ENCODE peak calls at places on chromosomes 4 and X, in nine cellular contexts. F is IMR-90; R is HCT116; Q is CD8-positive, alpha-beta memory T cell; K is cardiac muscle cell; S is right lobe of liver; E is tibial artery; H is right cardiac atrium; Z is substantia nigra. U is an unnamed sample.

GRCh38 chrX:133637765-133638164 is 222.5 kb upstream of the GPC4 start:
- DNase-seq in F (no peak), R (no peak), Q (no peak), K (no peak), S (no peak), E (no peak), H (no peak), Z (no peak), U (no peak)

GRCh38 chr4:8558080-8558960 is 21.9 kb upstream of the GPR78 start:
- DNase-seq in F (no peak), R (no peak), Q (no peak), K (peak), S (no peak), E (no peak), H (peak), Z (no peak), U (no peak)

GRCh38 chr4:158255727-158256324 is 45.5 kb downstream of the TMEM144 start:
- DNase-seq in F (peak), R (peak), Q (no peak), K (peak), S (no peak), E (no peak), H (no peak), Z (no peak), U (no peak)

GRCh38 chrX:71106427-71106826 is at the start of gene CXorf65:
- DNase-seq in F (no peak), R (no peak), Q (no peak), K (no peak), S (no peak), E (no peak), H (no peak), Z (no peak), U (no peak)

GRCh38 chr4:151227731-151228130 is 49.2 kb upstream of the PRSS48 start:
- DNase-seq in F (peak), R (no peak), Q (no peak), K (peak), S (no peak), E (peak), H (peak), Z (peak), U (peak)

GRCh38 chr4:89468632-89469031 is 161.0 kb upstream of the GPRIN3 start:
- DNase-seq in F (no peak), R (no peak), Q (no peak), K (no peak), S (no peak), E (no peak), H (no peak), Z (no peak), U (no peak)

GRCh38 chrX:6266041-6266440 is 37.4 kb upstream of the NLGN4X start:
- DNase-seq in F (no peak), R (no peak), Q (no peak), K (no peak), S (no peak), E (no peak), H (no peak), Z (no peak), U (no peak)

GRCh38 chrX:120452131-120452530 is 17.0 kb downstream of the LAMP2 start:
- DNase-seq in F (peak), R (no peak), Q (no peak), K (peak), S (no peak), E (no peak), H (no peak), Z (no peak), U (no peak)

GRCh38 chrX:103063191-103063845 is 653 bp downstream of the BEX1 start:
- DNase-seq in F (peak), R (no peak), Q (no peak), K (peak), S (no peak), E (no peak), H (peak), Z (no peak), U (no peak)

GRCh38 chr4:124483043-124483906 is 229.3 kb downstream of the ANKRD50 start:
- DNase-seq in F (peak), R (no peak), Q (no peak), K (peak), S (no peak), E (no peak), H (no peak), Z (no peak), U (no peak)

GRCh38 chrX:69158166-69159040 is 6.8 kb downstream of the PJA1 start:
- DNase-seq in F (peak), R (no peak), Q (no peak), K (peak), S (peak), E (peak), H (peak), Z (no peak), U (peak)

GRCh38 chr4:19005211-19005610 is 983.7 kb upstream of the LCORL start:
- DNase-seq in F (peak), R (no peak), Q (no peak), K (peak), S (no peak), E (no peak), H (no peak), Z (no peak), U (no peak)

GRCh38 chr4:88283661-88284377 is 542 bp downstream of the PPM1K start:
- DNase-seq in F (peak), R (peak), Q (peak), K (peak), S (peak), E (peak), H (peak), Z (peak), U (peak)

GRCh38 chr4:185755451-185755850 is 56.5 kb downstream of the SORBS2 start:
- DNase-seq in F (no peak), R (no peak), Q (no peak), K (no peak), S (no peak), E (no peak), H (no peak), Z (no peak), U (no peak)

GRCh38 chr4:81432825-81433224 is 38.9 kb downstream of the RASGEF1B start:
- DNase-seq in F (no peak), R (no peak), Q (no peak), K (no peak), S (no peak), E (no peak), H (no peak), Z (no peak), U (no peak)

GRCh38 chr4:63717384-63717783 is 691.9 kb downstream of the TECRL start:
- DNase-seq in F (no peak), R (no peak), Q (no peak), K (peak), S (no peak), E (no peak), H (no peak), Z (no peak), U (no peak)

GRCh38 chrX:2576793-2577192 is 76.0 kb upstream of the DHRSX start:
- DNase-seq in F (no peak), R (peak), Q (no peak), K (no peak), S (no peak), E (no peak), H (no peak), Z (no peak), U (no peak)

GRCh38 chrX:71053217-71053621 is 14.9 kb downstream of the SNX12 start:
- DNase-seq in F (no peak), R (no peak), Q (no peak), K (peak), S (no peak), E (no peak), H (peak), Z (no peak), U (no peak)

GRCh38 chr4:8916251-8916913 is 44.7 kb upstream of the HMX1 start:
- DNase-seq in F (no peak), R (no peak), Q (no peak), K (no peak), S (peak), E (peak), H (no peak), Z (no peak), U (no peak)

GRCh38 chr4:87839309-87839946 is 6.7 kb downstream of the MEPE start:
- DNase-seq in F (peak), R (no peak), Q (no peak), K (peak), S (no peak), E (peak), H (no peak), Z (no peak), U (peak)

GRCh38 chrX:8849462-8849861 is 48.3 kb upstream of the FAM9A start:
- DNase-seq in F (peak), R (no peak), Q (no peak), K (no peak), S (no peak), E (no peak), H (no peak), Z (no peak), U (no peak)

GRCh38 chrX:103608305-103608963 is 671 bp downstream of the TCEAL3 start:
- DNase-seq in F (no peak), R (no peak), Q (no peak), K (no peak), S (no peak), E (no peak), H (peak), Z (no peak), U (no peak)

GRCh38 chr4:104494822-104495559 is at the start of gene CXXC4:
- DNase-seq in F (peak), R (peak), Q (peak), K (peak), S (peak), E (peak), H (peak), Z (peak), U (peak)

GRCh38 chr4:99300934-99301333 is 10.1 kb upstream of the ADH1A start:
- DNase-seq in F (peak), R (no peak), Q (no peak), K (peak), S (peak), E (peak), H (peak), Z (no peak), U (peak)

GRCh38 chrX:108298165-108298602 is 140.0 kb downstream of the COL4A6 start:
- DNase-seq in F (no peak), R (no peak), Q (no peak), K (no peak), S (peak), E (no peak), H (peak), Z (no peak), U (no peak)

GRCh38 chrX:119118780-119119395 is 8.7 kb downstream of the KIAA1210 start:
- DNase-seq in F (peak), R (peak), Q (peak), K (peak), S (no peak), E (peak), H (peak), Z (peak), U (peak)

GRCh38 chr4:106996490-106996889 is 39.6 kb downstream of the DKK2 start:
- DNase-seq in F (no peak), R (no peak), Q (no peak), K (no peak), S (no peak), E (no peak), H (no peak), Z (no peak), U (no peak)
- H3K27ac ChIP-seq in F (no peak), R (no peak), Q (no peak), K (no peak), S (no peak), E (no peak), H (no peak), Z (no peak), U (no peak)

DNA sequence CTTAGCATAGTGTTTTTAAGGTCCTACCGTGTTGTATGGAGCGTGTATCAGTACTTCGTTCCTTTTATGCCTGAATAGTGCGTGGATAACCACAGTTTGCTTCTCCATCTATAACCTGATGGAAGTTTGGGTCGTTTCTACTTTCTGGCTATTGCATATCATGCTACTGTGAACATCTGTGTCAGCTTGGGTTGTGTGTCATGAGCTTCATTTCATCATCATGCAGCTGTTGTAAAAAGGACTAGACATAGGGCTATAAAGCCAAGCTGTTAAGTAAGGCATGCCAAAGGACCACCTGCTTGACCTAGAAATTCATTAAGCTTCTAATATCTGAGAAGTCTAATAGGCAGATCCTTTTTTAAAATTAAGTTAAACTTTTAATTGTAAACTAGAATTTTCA is 18.4 kb downstream of the SMS start:
- DNase-seq in F (peak), R (no peak), Q (no peak), K (peak), S (no peak), E (no peak), H (no peak), Z (no peak), U (no peak)
- H3K27ac ChIP-seq in F (no peak), R (no peak), Q (no peak), K (no peak), S (no peak), E (no peak), H (no peak), Z (no peak), U (no peak)

DNA sequence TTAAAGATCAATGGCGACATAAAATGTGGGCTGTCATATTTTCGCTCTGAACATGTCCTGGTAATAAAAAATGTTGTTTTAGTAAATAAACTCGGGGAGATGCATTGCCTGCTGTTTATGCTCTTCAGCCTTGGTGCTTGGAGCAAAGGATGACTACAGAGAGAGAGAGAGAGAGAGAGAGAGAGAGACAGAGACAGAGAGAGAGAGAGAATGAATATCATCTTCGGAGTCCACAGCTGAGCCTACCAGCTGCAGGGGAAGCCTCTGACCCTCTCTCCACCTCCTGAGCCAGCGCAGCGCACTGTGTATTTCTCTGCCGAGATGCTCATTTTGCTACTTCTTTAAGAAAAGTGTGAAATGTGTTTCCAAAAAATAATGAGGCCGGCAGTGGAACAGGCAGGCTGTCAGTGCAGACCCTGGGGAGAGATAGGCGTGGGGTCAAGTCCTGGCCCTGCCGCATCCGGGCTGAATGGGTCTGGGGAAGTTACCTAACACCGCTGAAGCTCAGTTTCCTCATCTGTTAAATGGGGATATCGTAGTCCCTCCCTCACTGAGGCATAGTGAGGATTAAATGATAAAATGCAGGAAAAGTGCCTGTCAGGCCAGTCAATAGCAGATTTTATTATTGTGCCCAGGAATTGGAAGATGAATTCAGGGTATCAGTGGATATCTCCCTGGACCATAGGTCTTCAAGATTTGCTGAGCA is 58.5 kb upstream of the LGI2 start:
- DNase-seq in F (no peak), R (no peak), Q (no peak), K (no peak), S (no peak), E (no peak), H (no peak), Z (no peak), U (no peak)
- H3K27ac ChIP-seq in F (no peak), R (no peak), Q (no peak), K (peak), S (no peak), E (no peak), H (peak), Z (no peak), U (no peak)

DNA sequence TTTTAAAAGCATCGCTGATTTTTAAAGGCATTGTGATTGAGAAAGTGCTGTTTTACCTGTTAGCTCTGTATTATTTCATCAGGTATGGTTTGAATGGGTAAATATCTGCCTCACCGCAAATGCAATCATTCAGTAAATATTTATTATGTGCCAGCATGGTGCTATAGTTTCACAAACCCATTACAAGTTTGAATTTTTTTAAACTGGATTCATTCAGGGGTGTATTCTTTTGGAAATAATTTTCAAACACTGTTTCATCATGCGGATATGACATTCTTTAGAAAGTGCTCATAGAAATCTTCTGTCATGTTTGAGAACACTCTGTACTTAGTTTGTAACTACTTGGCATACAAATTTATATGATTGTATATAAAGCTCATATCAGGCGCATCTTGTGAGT is 37.2 kb downstream of the LIMCH1 start:
- DNase-seq in F (no peak), R (no peak), Q (no peak), K (peak), S (no peak), E (no peak), H (no peak), Z (no peak), U (no peak)
- H3K27ac ChIP-seq in F (no peak), R (no peak), Q (no peak), K (no peak), S (no peak), E (peak), H (no peak), Z (no peak), U (no peak)

GRCh38 chr4:113618205-113618604 is 143.3 kb downstream of the CAMK2D start:
- DNase-seq in F (no peak), R (no peak), Q (no peak), K (no peak), S (no peak), E (no peak), H (no peak), Z (no peak), U (no peak)

GRCh38 chr4:113616443-113616842 is 145.1 kb downstream of the CAMK2D start:
- DNase-seq in F (no peak), R (no peak), Q (no peak), K (no peak), S (no peak), E (no peak), H (no peak), Z (no peak), U (no peak)

GRCh38 chr4:113620032-113620431 is 141.5 kb downstream of the CAMK2D start:
- DNase-seq in F (no peak), R (no peak), Q (no peak), K (no peak), S (no peak), E (no peak), H (no peak), Z (no peak), U (no peak)

GRCh38 chr4:113614414-113614813 is 147.1 kb downstream of the CAMK2D start:
- DNase-seq in F (no peak), R (no peak), Q (no peak), K (no peak), S (no peak), E (no peak), H (no peak), Z (no peak), U (no peak)

GRCh38 chr4:113617195-113617594 is 144.3 kb downstream of the CAMK2D start:
- DNase-seq in F (no peak), R (no peak), Q (no peak), K (no peak), S (no peak), E (no peak), H (no peak), Z (no peak), U (no peak)
- H3K27ac ChIP-seq in F (no peak), R (no peak), Q (no peak), K (no peak), S (peak), E (no peak), H (peak), Z (no peak), U (no peak)

GRCh38 chr4:176607807-176608206 is 184.9 kb downstream of the VEGFC start:
- DNase-seq in F (no peak), R (no peak), Q (no peak), K (no peak), S (no peak), E (no peak), H (no peak), Z (no peak), U (no peak)
- H3K27ac ChIP-seq in F (no peak), R (no peak), Q (no peak), K (no peak), S (no peak), E (no peak), H (no peak), Z (no peak), U (no peak)

GRCh38 chr4:25750874-25751273 is 95.2 kb downstream of the SLC34A2 start:
- DNase-seq in F (no peak), R (no peak), Q (no peak), K (no peak), S (no peak), E (no peak), H (no peak), Z (no peak), U (no peak)

GRCh38 chr4:25743971-25744370 is 88.3 kb downstream of the SLC34A2 start:
- DNase-seq in F (no peak), R (no peak), Q (no peak), K (no peak), S (no peak), E (no peak), H (no peak), Z (no peak), U (no peak)

GRCh38 chr4:25749150-25749794 is 93.6 kb downstream of the SLC34A2 start:
- DNase-seq in F (no peak), R (no peak), Q (no peak), K (no peak), S (no peak), E (no peak), H (no peak), Z (no peak), U (no peak)
- H3K27ac ChIP-seq in F (no peak), R (no peak), Q (no peak), K (no peak), S (no peak), E (no peak), H (no peak), Z (no peak), U (no peak)

DNA sequence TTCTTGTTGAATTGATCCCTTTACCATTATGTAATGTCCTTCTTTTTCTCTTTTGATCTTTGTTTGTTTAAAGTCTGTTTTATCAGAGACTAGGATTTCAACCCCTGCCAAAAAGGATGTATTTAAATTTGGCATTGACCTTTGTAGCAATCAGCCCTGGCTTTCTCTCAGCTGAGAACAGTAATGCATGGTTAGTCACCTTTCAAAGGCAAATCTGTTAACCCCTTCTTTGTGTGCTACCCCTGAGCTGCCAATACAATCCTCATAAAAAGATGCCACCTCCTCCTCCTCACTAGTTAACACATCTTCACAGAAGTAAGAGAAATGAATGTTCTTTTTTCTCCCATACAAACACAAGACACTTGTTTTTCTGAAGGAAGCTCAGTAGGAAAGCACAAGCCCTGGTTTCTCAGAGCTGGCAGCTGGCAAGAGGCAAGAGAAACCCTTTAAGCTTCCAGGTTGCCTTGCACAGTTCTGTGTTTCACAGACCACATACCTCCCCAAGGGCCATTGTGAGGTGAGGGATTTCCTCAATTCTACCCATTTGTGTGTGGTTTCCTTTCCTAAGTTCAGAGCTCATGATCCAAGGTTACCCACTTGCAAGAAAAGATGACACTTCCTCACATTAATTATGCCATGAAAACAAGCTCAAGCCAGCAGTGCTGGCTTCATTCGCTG is 122.6 kb downstream of the RCHY1 start:
- DNase-seq in F (no peak), R (no peak), Q (no peak), K (no peak), S (no peak), E (no peak), H (no peak), Z (no peak), U (no peak)
- H3K27ac ChIP-seq in F (no peak), R (no peak), Q (no peak), K (no peak), S (no peak), E (no peak), H (no peak), Z (no peak), U (no peak)

GRCh38 chrX:153727108-153727931 is 2.7 kb downstream of the ABCD1 start:
- DNase-seq in F (no peak), R (no peak), Q (no peak), K (peak), S (peak), E (peak), H (peak), Z (peak), U (peak)
- H3K27ac ChIP-seq in F (peak), R (peak), Q (peak), K (peak), S (peak), E (peak), H (peak), Z (peak), U (peak)

GRCh38 chrX:135982860-135983259 is 2.4 kb upstream of the SLC9A6 start:
- DNase-seq in F (peak), R (no peak), Q (no peak), K (no peak), S (no peak), E (no peak), H (no peak), Z (no peak), U (no peak)
- H3K27ac ChIP-seq in F (no peak), R (no peak), Q (no peak), K (no peak), S (no peak), E (no peak), H (no peak), Z (no peak), U (no peak)